ENCODE peak calls at places on chromosome 16, in four cellular contexts. D is K562, B is GM12878, T is HepG2. J is an unnamed sample.

GRCh38 chr16:11254913-11255736 is 879 bp downstream of the SOCS1 start:
- DNase-seq in D (peak), B (no peak), T (no peak), J (no peak)

GRCh38 chr16:68406458-68407041 is 41.8 kb downstream of the SMPD3 start:
- DNase-seq in D (no peak), B (no peak), T (no peak), J (no peak)

GRCh38 chr16:89193021-89193575 is 7.2 kb downstream of the SLC22A31 start:
- DNase-seq in D (peak), B (no peak), T (peak), J (peak)

GRCh38 chr16:79367822-79368221 is 232.7 kb downstream of the MAF start:
- DNase-seq in D (no peak), B (no peak), T (no peak), J (no peak)

GRCh38 chr16:53433509-53433908 is 762 bp upstream of the RBL2 start:
- DNase-seq in D (no peak), B (no peak), T (no peak), J (no peak)

GRCh38 chr16:69260506-69260905 is 50.6 kb upstream of the VPS4A start:
- DNase-seq in D (no peak), B (no peak), T (no peak), J (no peak)

GRCh38 chr16:23640669-23640958 is 496 bp downstream of the PALB2 start:
- DNase-seq in D (no peak), B (no peak), T (no peak), J (no peak)

GRCh38 chr16:4344659-4345438 is 6.3 kb downstream of the PAM16 start:
- DNase-seq in D (peak), B (no peak), T (peak), J (no peak)

GRCh38 chr16:29148867-29149272 is 164.0 kb downstream of the LAT start:
- DNase-seq in D (no peak), B (no peak), T (no peak), J (no peak)

GRCh38 chr16:84088695-84089395 is 27.9 kb downstream of the MBTPS1 start:
- DNase-seq in D (no peak), B (peak), T (peak), J (no peak)

GRCh38 chr16:85057212-85057889 is 29.8 kb downstream of the KIAA0513 start:
- DNase-seq in D (peak), B (no peak), T (peak), J (peak)

GRCh38 chr16:47815655-47816054 is 340.1 kb downstream of the ABCC12 start:
- DNase-seq in D (no peak), B (no peak), T (no peak), J (no peak)

GRCh38 chr16:75304521-75305363 is 53.3 kb upstream of the BCAR1 start:
- DNase-seq in D (peak), B (no peak), T (peak), J (no peak)

GRCh38 chr16:17305694-17306093 is 165.1 kb downstream of the XYLT1 start:
- DNase-seq in D (no peak), B (peak), T (no peak), J (no peak)

GRCh38 chr16:49467540-49468372 is 94.2 kb downstream of the C16orf78 start:
- DNase-seq in D (no peak), B (no peak), T (no peak), J (no peak)

GRCh38 chr16:2983706-2984136 is 3.5 kb upstream of the PKMYT1 start:
- DNase-seq in D (peak), B (no peak), T (peak), J (peak)

GRCh38 chr16:81190667-81191066 is 47.8 kb upstream of the BCO1 start:
- DNase-seq in D (no peak), B (no peak), T (peak), J (no peak)

GRCh38 chr16:54175169-54175551 is 111.4 kb downstream of the IRX3 start:
- DNase-seq in D (no peak), B (no peak), T (no peak), J (no peak)

GRCh38 chr16:47774661-47775060 is 313.5 kb downstream of the PHKB start:
- DNase-seq in D (no peak), B (no peak), T (peak), J (peak)

GRCh38 chr16:72458035-72458434 is 286.1 kb upstream of the PMFBP1 start:
- DNase-seq in D (no peak), B (no peak), T (no peak), J (no peak)

GRCh38 chr16:30028438-30029093 is 2.5 kb downstream of the TLCD3B start:
- DNase-seq in D (peak), B (no peak), T (no peak), J (peak)

GRCh38 chr16:78786635-78787034 is 687.2 kb downstream of the WWOX start:
- DNase-seq in D (no peak), B (no peak), T (no peak), J (no peak)

GRCh38 chr16:50509521-50510341 is 38.5 kb upstream of the NKD1 start:
- DNase-seq in D (peak), B (no peak), T (peak), J (peak)

GRCh38 chr16:55876854-55877253 is 1.7 kb upstream of the CES5A start:
- DNase-seq in D (no peak), B (no peak), T (no peak), J (no peak)
- TF ChIP-seq TCF7 in D (no peak), B (no peak), T (no peak), J (no peak)

GRCh38 chr16:425082-425718 is at the start of gene RAB11FIP3:
- DNase-seq in D (peak), B (peak), T (peak), J (peak)

GRCh38 chr16:425740-426114 is 278 bp downstream of the RAB11FIP3 start:
- DNase-seq in D (no peak), B (no peak), T (no peak), J (peak)

GRCh38 chr16:426115-426905 is 861 bp downstream of the RAB11FIP3 start:
- DNase-seq in D (peak), B (no peak), T (no peak), J (peak)

GRCh38 chr16:424033-424622 is 1.3 kb upstream of the RAB11FIP3 start:
- DNase-seq in D (no peak), B (no peak), T (peak), J (no peak)

GRCh38 chr16:424623-425081 is 797 bp upstream of the RAB11FIP3 start:
- DNase-seq in D (no peak), B (no peak), T (no peak), J (no peak)
- TF ChIP-seq TCF7 in D (no peak), B (no peak), T (no peak), J (no peak)

GRCh38 chr16:57190136-57190535 is 4.0 kb downstream of the RSPRY1 start:
- DNase-seq in D (no peak), B (no peak), T (no peak), J (no peak)

GRCh38 chr16:57188711-57189002 is 2.5 kb downstream of the RSPRY1 start:
- DNase-seq in D (no peak), B (no peak), T (no peak), J (no peak)

GRCh38 chr16:57192146-57192545 is 6.0 kb downstream of the RSPRY1 start:
- DNase-seq in D (no peak), B (no peak), T (no peak), J (no peak)

GRCh38 chr16:57192720-57193486 is 6.8 kb downstream of the RSPRY1 start:
- DNase-seq in D (no peak), B (no peak), T (peak), J (no peak)

DNA sequence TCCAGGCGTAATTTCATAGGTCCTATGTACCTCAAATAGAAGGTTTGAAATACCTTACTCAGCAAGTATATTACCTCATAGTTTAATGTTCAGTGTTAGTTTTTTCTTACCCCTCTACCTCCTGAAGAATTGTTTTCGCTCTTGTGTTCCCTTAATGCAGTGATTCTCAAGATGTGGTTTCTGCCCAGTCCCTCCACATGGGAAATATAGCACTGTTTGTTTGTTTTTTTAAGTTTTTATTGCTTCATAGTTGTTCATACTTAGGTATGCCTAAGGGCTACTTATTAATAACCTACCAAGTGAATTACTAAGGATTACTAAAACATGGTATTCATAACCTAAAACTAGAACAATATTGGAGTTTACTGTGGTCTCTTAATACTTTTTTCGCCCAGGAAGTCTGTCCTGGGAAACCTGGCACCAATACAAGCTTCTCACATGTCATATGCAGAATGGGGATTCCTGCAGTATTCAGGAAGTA is 5.0 kb downstream of the RSPRY1 start:
- DNase-seq in D (no peak), B (no peak), T (no peak), J (no peak)
- TF ChIP-seq TCF7 in D (no peak), B (no peak), T (no peak), J (no peak)

GRCh38 chr16:87790278-87791023 is 24.7 kb upstream of the KLHDC4 start:
- DNase-seq in D (no peak), B (no peak), T (no peak), J (no peak)
- TF ChIP-seq TCF7 in D (no peak), B (no peak), T (no peak), J (no peak)